ENCODE peak calls at places on chromosomes 11 and 22, in eight cellular contexts. O, T, C, Z, R, M, J and H are unnamed samples.

GRCh38 chr11:66337103-66337899 is 1.1 kb upstream of the RIN1 start:
- DNase-seq in T (no peak), R (no peak), O (no peak), Z (no peak), C (no peak), M (no peak), J (no peak), H (no peak)

GRCh38 chr11:64305691-64306562 is 603 bp downstream of the ESRRA start:
- DNase-seq in J (peak; percentile 67), R (peak; percentile 42), M (no peak), T (peak; percentile 35), O (peak; percentile 56), C (peak; percentile 72), Z (peak; percentile 75), H (peak; percentile 69)

GRCh38 chr11:125402436-125402835 is 93.6 kb downstream of the FEZ1 start:
- DNase-seq in O (no peak), M (no peak), T (no peak), R (peak; percentile 47), Z (no peak), J (no peak), C (no peak), H (no peak)

GRCh38 chr22:27462190-27462589 is 339.4 kb downstream of the MN1 start:
- DNase-seq in T (no peak), M (peak; percentile 32), R (no peak), J (peak; percentile 70), C (no peak), O (no peak), Z (no peak), H (no peak)

GRCh38 chr11:12137005-12137690 is 26.8 kb downstream of the MICAL2 start:
- DNase-seq in J (no peak), Z (no peak), C (no peak), O (no peak), R (no peak), T (no peak), M (no peak), H (no peak)

GRCh38 chr11:102685311-102685710 is 20.3 kb downstream of the MMP27 start:
- DNase-seq in T (no peak), M (no peak), O (no peak), R (no peak), J (no peak), Z (no peak), C (no peak), H (no peak)

GRCh38 chr22:35409783-35410662 is 10.1 kb downstream of the MCM5 start:
- DNase-seq in J (no peak), M (no peak), R (peak; percentile 34), C (no peak), T (no peak), O (no peak), Z (no peak), H (no peak)

GRCh38 chr22:31874821-31875220 is 69.5 kb upstream of the YWHAH start:
- DNase-seq in T (no peak), Z (no peak), J (no peak), O (no peak), C (no peak), M (no peak), R (no peak), H (no peak)

GRCh38 chr11:66369073-66369894 is 2.3 kb downstream of the SLC29A2 start:
- DNase-seq in O (no peak), C (no peak), Z (no peak), J (no peak), R (no peak), T (no peak), M (no peak), H (no peak)

GRCh38 chr11:10308208-10308954 is 3.5 kb downstream of the ADM start:
- DNase-seq in T (no peak), C (no peak), Z (no peak), R (peak; percentile 44), O (no peak), M (no peak), J (no peak), H (no peak)

GRCh38 chr11:72418834-72419560 is 15.3 kb downstream of the CLPB start:
- DNase-seq in R (no peak), T (no peak), Z (no peak), O (no peak), C (no peak), J (no peak), M (no peak), H (no peak)

GRCh38 chr11:64364911-64365310 is 5.9 kb downstream of the RPS6KA4 start:
- DNase-seq in M (no peak), J (no peak), Z (no peak), C (no peak), R (no peak), T (no peak), O (no peak), H (no peak)

GRCh38 chr11:112134473-112134872 is 29.4 kb downstream of the IL18 start:
- DNase-seq in M (no peak), J (no peak), Z (no peak), T (no peak), R (no peak), O (no peak), C (no peak), H (no peak)

GRCh38 chr11:75763846-75764245 is 4.7 kb upstream of the DGAT2 start:
- DNase-seq in R (no peak), J (no peak), T (no peak), C (no peak), M (no peak), Z (no peak), O (no peak), H (no peak)

GRCh38 chr11:86931059-86931964 is 23.9 kb downstream of the FZD4 start:
- DNase-seq in Z (no peak), M (no peak), C (no peak), T (no peak), J (no peak), R (no peak), O (no peak), H (no peak)

GRCh38 chr22:30265851-30266444 is 703 bp downstream of the OSM start:
- DNase-seq in J (no peak), O (no peak), R (no peak), M (no peak), Z (no peak), C (peak; percentile 75), T (no peak), H (peak; percentile 77)

GRCh38 chr22:35303029-35303624 is 3.4 kb downstream of the TOM1 start:
- DNase-seq in M (no peak), R (no peak), T (no peak), J (no peak), O (no peak), C (no peak), Z (no peak), H (no peak)

GRCh38 chr11:55497068-55497467 is 57.2 kb upstream of the OR4C15 start:
- DNase-seq in O (no peak), M (no peak), Z (no peak), R (no peak), J (no peak), C (no peak), T (no peak), H (no peak)

GRCh38 chr11:46655631-46656030 is 38.3 kb downstream of the ATG13 start:
- DNase-seq in R (peak; percentile 71), Z (no peak), O (no peak), M (no peak), C (no peak), T (no peak), J (no peak), H (no peak)